ENCODE peak calls at places on chromosomes 7 and 10, in seven cellular contexts. J is AG04450; M is PC-3; E is ovary; Q is choroid plexus epithelial cell; N is fibroblast of the aortic adventitia; R is CD8-positive, alpha-beta T cell. U is an unnamed sample.

GRCh38 chr7:44307301-44307900 is 18.0 kb downstream of the CAMK2B start:
- DNase-seq in Q (peak; percentile 46), N (peak; percentile 47), J (no peak), E (no peak), R (no peak), M (peak; percentile 71), U (peak; percentile 62)

GRCh38 chr7:26357793-26358139 is 66.1 kb downstream of the SNX10 start:
- DNase-seq in R (no peak), N (no peak), J (no peak), Q (no peak), M (no peak), E (no peak), U (no peak)

GRCh38 chr7:27953777-27954176 is 213.8 kb downstream of the TAX1BP1 start:
- DNase-seq in R (no peak), J (no peak), Q (no peak), M (no peak), E (no peak), N (no peak), U (no peak)

GRCh38 chr7:68573271-68574000 is 1024.8 kb upstream of the AUTS2 start:
- DNase-seq in M (no peak), N (no peak), E (no peak), Q (no peak), J (no peak), R (no peak), U (no peak)

GRCh38 chr10:132184816-132185593 is 1.7 kb upstream of the DPYSL4 start:
- DNase-seq in R (no peak), Q (no peak), M (no peak), N (no peak), J (no peak), E (no peak), U (no peak)

GRCh38 chr10:7525314-7526016 is 114.6 kb upstream of the SFMBT2 start:
- DNase-seq in N (peak; percentile 80), Q (peak; percentile 83), E (peak; percentile 52), M (peak; percentile 69), R (peak; percentile 34), J (peak; percentile 39), U (peak; percentile 70)

GRCh38 chr7:75928600-75928939 is 13.6 kb downstream of the POR start:
- DNase-seq in R (no peak), Q (no peak), J (no peak), E (no peak), N (no peak), M (no peak), U (no peak)

GRCh38 chr10:119401671-119402395 is 140.7 kb downstream of the RGS10 start:
- DNase-seq in J (peak; percentile 95), M (peak; percentile 57), Q (peak; percentile 95), R (no peak), E (peak; percentile 70), N (peak; percentile 98), U (peak; percentile 99)

GRCh38 chr10:99329238-99329890 is at the start of gene CNNM1:
- DNase-seq in M (peak; percentile 45), J (no peak), E (peak; percentile 39), N (no peak), R (no peak), Q (no peak), U (peak; percentile 32)

GRCh38 chr10:49446031-49446430 is 50.1 kb upstream of the DRGX start:
- DNase-seq in M (peak; percentile 52), J (no peak), R (no peak), E (no peak), N (peak; percentile 59), Q (peak; percentile 61), U (peak; percentile 44)

GRCh38 chr7:66088861-66089838 is 13.5 kb downstream of the ASL start:
- DNase-seq in J (no peak), Q (no peak), M (no peak), N (no peak), R (no peak), E (no peak), U (no peak)

GRCh38 chr7:100407285-100408180 is 21.0 kb downstream of the ZCWPW1 start:
- DNase-seq in N (peak; percentile 88), J (peak; percentile 41), E (no peak), Q (peak; percentile 88), M (peak; percentile 84), R (no peak), U (peak; percentile 69)
- H3K4me3 ChIP-seq in N (no peak overlapping the region), J (no peak overlapping the region), E (no peak overlapping the region), Q (no peak overlapping the region), M (no peak overlapping the region), R (no peak overlapping the region), U (no peak overlapping the region)

GRCh38 chr7:1454471-1455065 is 4.7 kb downstream of the MICALL2 start:
- DNase-seq in Q (peak; percentile 37), E (no peak), R (no peak), N (no peak), J (no peak), M (no peak), U (no peak)
- H3K4me3 ChIP-seq in Q (peak overlapping the region; percentile 17), E (no peak overlapping the region), R (no peak overlapping the region), N (no peak overlapping the region), J (peak overlapping the region; percentile 7), M (peak overlapping the region; percentile 44), U (no peak overlapping the region)

DNA sequence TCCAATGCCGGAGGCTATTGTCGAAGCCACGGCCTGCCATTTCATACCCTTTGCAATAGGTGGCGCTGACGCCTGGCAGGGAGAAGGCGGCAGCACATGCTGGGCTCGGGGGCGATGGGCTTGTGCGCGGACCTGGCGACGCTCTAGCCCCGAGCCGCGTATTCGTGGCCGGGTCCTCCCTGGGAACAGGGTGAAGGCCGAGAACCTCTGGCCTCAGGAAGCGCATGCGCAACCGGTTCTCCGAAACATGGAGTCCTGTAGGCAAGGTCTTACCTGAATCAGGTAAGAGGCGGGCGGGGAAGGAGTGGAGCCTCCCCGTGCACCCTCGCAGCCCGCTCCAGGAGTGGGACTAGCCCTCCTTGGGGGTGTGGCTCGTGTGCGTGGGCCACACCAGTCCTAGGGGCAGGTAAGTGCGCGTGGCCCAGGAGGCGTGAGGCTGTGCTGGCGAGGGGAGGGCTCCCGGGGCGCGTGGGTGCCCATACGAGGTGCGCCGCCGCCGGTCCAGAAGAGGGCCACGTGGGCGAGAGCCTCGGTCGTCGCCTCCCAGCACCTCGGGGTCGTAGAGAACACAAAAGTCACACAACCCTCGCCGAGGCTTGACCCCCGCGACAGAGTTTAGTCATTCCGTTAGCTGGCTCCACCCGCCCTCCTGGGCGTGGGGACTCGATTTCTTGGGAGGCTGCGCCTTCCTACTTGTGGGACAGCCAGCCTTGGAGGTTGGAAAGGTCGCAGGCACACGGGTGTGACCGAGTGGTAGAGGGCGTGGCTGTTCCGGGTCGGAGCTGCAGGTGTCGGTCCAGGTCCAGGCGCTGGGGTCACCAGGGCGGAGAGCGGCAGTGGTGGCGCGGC is 5.5 kb upstream of the MEST start:
- DNase-seq in N (no peak), E (peak; percentile 83), M (peak; percentile 85), Q (peak; percentile 50), J (no peak), R (peak; percentile 29), U (no peak)
- H3K4me3 ChIP-seq in N (no peak overlapping the region), E (peak overlapping the region; percentile 41), M (peak overlapping the region; percentile 76), Q (peak overlapping the region; percentile 50), J (peak overlapping the region; percentile 38), R (peak overlapping the region; percentile 86), U (peak overlapping the region; percentile 26)

GRCh38 chr7:152544481-152544927 is 108.7 kb upstream of the KMT2C start:
- DNase-seq in J (no peak), Q (peak; percentile 18), E (no peak), M (no peak), N (no peak), R (no peak), U (no peak)
- H3K4me3 ChIP-seq in J (no peak overlapping the region), Q (no peak overlapping the region), E (no peak overlapping the region), M (no peak overlapping the region), N (no peak overlapping the region), R (no peak overlapping the region), U (no peak overlapping the region)

GRCh38 chr10:61541960-61542359 is 88.8 kb upstream of the TMEM26 start:
- DNase-seq in E (no peak), R (no peak), N (no peak), Q (no peak), M (no peak), J (no peak), U (no peak)

GRCh38 chr10:61543831-61544230 is 90.7 kb upstream of the TMEM26 start:
- DNase-seq in N (no peak), J (no peak), M (no peak), R (no peak), E (no peak), Q (no peak), U (no peak)

GRCh38 chr10:61545170-61545569 is 92.0 kb upstream of the TMEM26 start:
- DNase-seq in M (no peak), N (no peak), Q (no peak), R (no peak), E (no peak), J (no peak), U (no peak)

GRCh38 chr10:61539876-61540275 is 86.7 kb upstream of the TMEM26 start:
- DNase-seq in R (no peak), E (no peak), Q (no peak), M (no peak), J (no peak), N (no peak), U (no peak)
- H3K4me3 ChIP-seq in R (no peak overlapping the region), E (no peak overlapping the region), Q (no peak overlapping the region), M (no peak overlapping the region), J (no peak overlapping the region), N (no peak overlapping the region), U (no peak overlapping the region)

GRCh38 chr10:18340496-18341051 is 200.3 kb downstream of the CACNB2 start:
- DNase-seq in E (no peak), Q (peak; percentile 17), N (peak; percentile 47), M (no peak), R (no peak), J (peak; percentile 23), U (peak; percentile 9)
- H3K4me3 ChIP-seq in E (peak overlapping the region; percentile 27), Q (peak overlapping the region; percentile 40), N (peak overlapping the region; percentile 59), M (no peak overlapping the region), R (no peak overlapping the region), J (peak overlapping the region; percentile 48), U (peak overlapping the region; percentile 9)

DNA sequence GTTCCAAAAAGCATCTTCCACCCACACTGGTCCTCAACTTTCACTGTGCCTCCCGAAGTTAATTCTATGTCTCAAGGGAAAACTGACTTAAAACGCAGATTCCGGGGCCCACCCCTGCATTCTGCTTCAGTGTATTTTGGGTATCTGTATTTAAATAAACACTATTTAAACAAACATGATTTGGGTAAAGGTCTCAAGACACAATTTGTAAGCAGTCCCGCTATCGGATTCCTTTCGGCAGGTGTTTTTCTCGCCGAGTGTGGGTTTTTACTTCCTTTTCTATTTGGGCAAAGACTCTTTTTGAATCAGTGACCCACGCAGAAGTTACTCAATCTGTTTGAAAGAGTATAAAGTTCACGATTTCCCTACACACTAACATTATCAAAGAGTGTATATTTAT is 1.2 kb downstream of the PDIA4 start:
- DNase-seq in M (no peak), Q (no peak), N (peak; percentile 27), J (no peak), R (no peak), E (no peak), U (no peak)
- H3K4me3 ChIP-seq in M (peak overlapping the region; percentile 82), Q (peak overlapping the region; percentile 77), N (peak overlapping the region; percentile 86), J (peak overlapping the region; percentile 84), R (peak overlapping the region; percentile 58), E (peak overlapping the region; percentile 81), U (peak overlapping the region; percentile 83)

U was measured in AG10803.